ENCODE peak calls at places on chromosomes 5 and 9, in ten cellular contexts. N is CD8-positive, alpha-beta T cell; C is GM12865; Z is lower lobe of right lung; P is right lobe of liver; W is AG09309; G is AG04449; V is OCI-LY7; M is RWPE2; O is lung. D is an unnamed sample.

GRCh38 chr5:123487298-123487697 is 24.7 kb upstream of the CSNK1G3 start:
- DNase-seq in O (no peak), W (no peak), M (no peak), P (no peak), G (no peak), N (no peak), Z (no peak), V (no peak), C (no peak), D (peak; percentile 18)

GRCh38 chr5:166486348-166486747 is 1805.1 kb upstream of the WWC1 start:
- DNase-seq in M (no peak), Z (no peak), W (no peak), G (no peak), V (no peak), C (no peak), P (no peak), O (no peak), N (no peak), D (no peak)

GRCh38 chr5:66440202-66440680 is 156.0 kb upstream of the MAST4 start:
- DNase-seq in C (peak; percentile 5), G (no peak), V (no peak), O (no peak), N (no peak), P (no peak), M (no peak), Z (no peak), W (peak; percentile 24), D (no peak)

GRCh38 chr5:14286574-14287399 is 143.6 kb downstream of the TRIO start:
- DNase-seq in C (peak; percentile 73), V (peak; percentile 65), N (no peak), M (no peak), Z (no peak), O (no peak), G (no peak), P (no peak), W (no peak), D (no peak)

GRCh38 chr9:127921592-127922120 is 4.8 kb upstream of the ST6GALNAC4 start:
- DNase-seq in C (peak; percentile 73), Z (peak; percentile 84), G (no peak), N (peak; percentile 71), O (peak; percentile 79), W (no peak), P (peak; percentile 77), M (no peak), V (peak; percentile 71), D (no peak)

GRCh38 chr5:153498516-153498915 is 8.0 kb downstream of the GRIA1 start:
- DNase-seq in O (no peak), G (no peak), M (no peak), N (no peak), W (no peak), Z (no peak), P (no peak), C (no peak), V (no peak), D (peak; percentile 58)

GRCh38 chr5:148033138-148033537 is 30.6 kb upstream of the SPINK5 start:
- DNase-seq in W (no peak), P (no peak), O (no peak), M (no peak), N (no peak), G (no peak), Z (no peak), V (no peak), C (no peak), D (no peak)

GRCh38 chr5:131587541-131587940 is 47.5 kb downstream of the RAPGEF6 start:
- DNase-seq in G (no peak), Z (no peak), P (no peak), W (no peak), C (no peak), O (no peak), V (no peak), M (no peak), N (no peak), D (peak; percentile 21)

GRCh38 chr5:137214446-137215189 is 284.5 kb downstream of the SPOCK1 start:
- DNase-seq in M (no peak), O (no peak), N (no peak), V (no peak), G (no peak), Z (no peak), C (no peak), W (no peak), P (no peak), D (no peak)

GRCh38 chr5:137217599-137218200 is 281.4 kb downstream of the SPOCK1 start:
- DNase-seq in N (no peak), G (no peak), O (no peak), W (no peak), Z (no peak), M (no peak), P (no peak), V (no peak), C (no peak), D (peak; percentile 42)

GRCh38 chr5:137216976-137217598 is 282.0 kb downstream of the SPOCK1 start:
- DNase-seq in G (no peak), C (no peak), V (no peak), Z (no peak), N (no peak), W (no peak), M (no peak), O (no peak), P (no peak), D (no peak)

GRCh38 chr5:137215780-137216179 is 283.3 kb downstream of the SPOCK1 start:
- DNase-seq in C (no peak), W (no peak), P (no peak), N (no peak), O (no peak), Z (no peak), M (no peak), V (no peak), G (no peak), D (no peak)

GRCh38 chr5:137215261-137215660 is 283.9 kb downstream of the SPOCK1 start:
- DNase-seq in G (no peak), Z (no peak), M (no peak), C (no peak), P (no peak), V (no peak), O (no peak), W (no peak), N (no peak), D (no peak)
- H3K4me3 ChIP-seq in G (no peak overlapping the region), Z (no peak overlapping the region), M (no peak overlapping the region), C (no peak overlapping the region), P (no peak overlapping the region), V (no peak overlapping the region), O (no peak overlapping the region), W (no peak overlapping the region), N (no peak overlapping the region), D (no peak overlapping the region)

GRCh38 chr5:146703899-146704298 is 174.7 kb downstream of the PPP2R2B start:
- DNase-seq in V (no peak), W (peak; percentile 4), G (no peak), P (no peak), M (no peak), C (no peak), O (no peak), Z (no peak), N (no peak), D (no peak)

GRCh38 chr5:146704949-146705665 is 173.4 kb downstream of the PPP2R2B start:
- DNase-seq in G (no peak), V (no peak), C (no peak), P (no peak), Z (no peak), W (no peak), O (no peak), M (no peak), N (no peak), D (no peak)

GRCh38 chr5:146707316-146707715 is 171.2 kb downstream of the PPP2R2B start:
- DNase-seq in C (no peak), N (no peak), G (no peak), O (no peak), V (no peak), M (no peak), W (no peak), P (no peak), Z (no peak), D (no peak)

GRCh38 chr5:146703499-146703898 is 175.1 kb downstream of the PPP2R2B start:
- DNase-seq in M (no peak), O (no peak), P (no peak), C (no peak), W (peak; percentile 2), G (no peak), N (no peak), V (no peak), Z (no peak), D (no peak)

DNA sequence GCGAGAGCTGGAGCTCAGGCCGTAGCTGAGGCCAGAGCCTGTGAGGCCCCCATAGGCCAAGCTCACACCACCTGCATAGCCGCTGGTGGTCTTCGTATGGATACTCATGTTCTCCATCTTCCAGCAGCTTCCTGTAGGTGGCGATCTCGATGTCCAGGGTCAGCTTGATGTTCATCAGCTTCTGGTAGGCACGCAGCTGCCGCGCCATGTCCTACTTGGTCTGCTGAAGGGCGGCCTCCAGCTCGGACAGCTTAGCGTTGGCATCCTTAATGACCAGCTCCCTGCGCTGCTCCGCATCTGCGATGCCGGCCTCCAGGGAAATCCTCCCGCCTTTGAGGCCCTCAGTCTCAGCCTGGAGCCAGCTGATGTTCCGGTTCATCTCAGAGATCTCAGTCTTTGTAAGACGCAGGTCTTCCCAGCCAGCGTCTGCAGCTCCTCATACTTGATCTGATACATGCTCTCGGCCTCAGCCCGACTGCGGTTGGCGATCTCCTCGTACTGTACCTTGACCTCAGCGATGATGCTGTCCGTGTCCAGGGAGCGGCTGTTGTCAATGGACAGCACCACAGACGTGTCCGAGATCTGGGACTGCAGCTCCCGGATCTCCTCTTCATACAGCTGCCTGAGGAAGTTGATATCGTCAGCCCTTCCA is 172.1 kb downstream of the PPP2R2B start:
- DNase-seq in O (no peak), M (peak; percentile 60), C (peak; percentile 4), P (no peak), G (no peak), V (peak; percentile 1), N (no peak), Z (peak; percentile 39), W (no peak), D (no peak)
- TF ChIP-seq CTCF in O (no peak), M (no peak), C (no peak), P (no peak), G (no peak), V (peak; percentile 48), N (no peak), Z (no peak), W (no peak), D (no peak)

GRCh38 chr5:54517174-54517511 is 416 bp upstream of the SNX18 start:
- DNase-seq in G (no peak), C (no peak), O (no peak), Z (no peak), W (no peak), P (no peak), M (no peak), N (no peak), V (no peak), D (no peak)
- H3K4me3 ChIP-seq in G (peak overlapping the region; percentile 52), C (no peak overlapping the region), O (no peak overlapping the region), Z (peak overlapping the region; percentile 100), W (no peak overlapping the region), P (no peak overlapping the region), M (peak overlapping the region; percentile 94), N (no peak overlapping the region), V (peak overlapping the region; percentile 52), D (peak overlapping the region; percentile 41)

DNA sequence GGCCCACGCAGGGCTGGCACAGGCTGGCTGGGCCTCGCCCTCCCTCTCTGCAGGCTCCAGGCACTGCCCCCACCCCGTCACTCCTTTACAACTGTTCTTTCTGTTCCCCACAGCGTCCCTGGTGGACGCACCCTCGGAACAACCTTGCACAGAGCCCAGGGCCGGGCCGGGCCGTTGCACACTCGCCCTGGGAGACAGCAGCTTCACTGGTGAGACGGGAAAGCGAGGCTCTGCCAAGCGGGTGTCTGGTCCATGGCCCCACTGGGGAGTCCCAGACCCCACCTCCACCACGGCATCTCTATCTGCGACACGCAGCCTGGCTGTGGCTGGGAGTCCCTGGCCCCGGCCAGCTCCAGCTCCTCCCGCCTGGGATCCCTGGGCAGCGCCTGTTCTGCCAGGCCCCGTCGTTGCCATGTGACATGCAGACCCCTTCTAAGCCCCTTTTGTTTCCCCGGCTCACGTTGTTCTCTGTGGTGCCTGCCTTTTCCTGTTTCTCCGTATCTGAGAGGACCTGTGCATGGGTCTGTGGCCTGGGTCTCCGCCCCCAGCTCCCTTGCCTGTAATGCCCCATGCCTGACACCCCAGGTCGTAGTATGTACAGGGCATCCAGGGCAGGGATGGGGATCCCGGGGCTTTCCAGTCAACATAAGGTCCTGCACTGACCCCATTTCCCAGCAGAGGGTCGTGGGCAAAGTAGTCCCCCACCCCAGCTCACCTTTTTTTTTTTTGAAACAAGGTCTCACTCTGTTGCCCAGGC is 18.6 kb upstream of the QSOX2 start:
- DNase-seq in O (no peak), N (no peak), W (no peak), M (no peak), Z (no peak), P (no peak), V (no peak), C (no peak), G (no peak), D (no peak)
- TF ChIP-seq CTCF in O (no peak), N (no peak), W (no peak), M (no peak), Z (no peak), P (no peak), V (no peak), C (no peak), G (no peak), D (no peak)

D was measured in foreskin fibroblast.